ENCODE peak calls at places on chromosomes 11 and 22, in four cellular contexts. B, T, X and D are unnamed samples.

GRCh38 chr11:120792306-120792705 is 231.6 kb upstream of the TBCEL start:
- DNase-seq in T (no peak), B (no peak), X (no peak), D (no peak)

GRCh38 chr22:37739000-37739399 is 42.2 kb downstream of the TRIOBP start:
- DNase-seq in B (no peak), T (peak; percentile 79), X (no peak), D (peak; percentile 75)

GRCh38 chr11:75351541-75352416 is at the start of gene ARRB1:
- DNase-seq in B (peak; percentile 82), T (peak; percentile 71), X (no peak), D (peak; percentile 61)

GRCh38 chr11:75313457-75314272 is 37.8 kb downstream of the ARRB1 start:
- DNase-seq in X (no peak), T (peak; percentile 85), B (peak; percentile 55), D (peak; percentile 89)

GRCh38 chr11:40037005-40037404 is 1422.4 kb downstream of the LRRC4C start:
- DNase-seq in B (peak; percentile 39), X (no peak), T (no peak), D (no peak)

GRCh38 chr11:44577231-44577834 is 11.9 kb downstream of the CD82 start:
- DNase-seq in T (no peak), X (no peak), B (peak; percentile 36), D (peak; percentile 39)

GRCh38 chr22:39092111-39092867 is 4.8 kb upstream of the APOBEC3H start:
- DNase-seq in X (no peak), T (no peak), B (no peak), D (no peak)

GRCh38 chr11:120235024-120235628 is 4.8 kb upstream of the POU2F3 start:
- DNase-seq in T (peak; percentile 56), B (peak; percentile 84), X (no peak), D (no peak)

GRCh38 chr11:70539360-70540095 is 141.2 kb downstream of the CTTN start:
- DNase-seq in B (no peak), T (no peak), X (no peak), D (no peak)

GRCh38 chr22:45290410-45290936 is 5.7 kb downstream of the UPK3A start:
- DNase-seq in T (peak; percentile 88), B (peak; percentile 38), X (no peak), D (peak; percentile 71)

GRCh38 chr11:125692887-125693286 is 12.2 kb upstream of the ACRV1 start:
- DNase-seq in X (no peak), B (no peak), T (no peak), D (no peak)

DNA sequence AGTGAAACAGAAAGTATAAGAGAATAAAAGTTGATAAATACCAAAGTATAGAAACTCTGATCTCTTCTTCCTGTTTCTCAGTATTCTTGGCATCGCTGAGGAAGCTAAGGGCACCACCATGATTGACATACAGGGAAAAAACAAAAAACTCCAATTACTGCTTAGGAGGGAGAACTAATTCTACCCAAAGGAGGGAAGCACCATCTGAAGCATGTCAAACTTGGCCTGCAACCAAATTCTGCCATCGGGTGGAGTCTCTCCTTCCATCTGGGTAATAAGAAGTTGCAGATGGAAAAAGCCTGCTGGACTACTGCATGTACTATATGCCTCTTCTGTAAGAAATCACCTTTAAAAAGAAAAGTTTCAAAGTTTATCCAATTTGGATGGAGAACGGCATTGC is 30.5 kb upstream of the PPP2R1B start:
- DNase-seq in X (no peak), T (no peak), B (no peak), D (peak; percentile 2)
- H3K9me3 ChIP-seq in X (no peaks in the 10 kb centered on the region), T (no peaks in the 10 kb centered on the region), B (no peaks in the 10 kb centered on the region), D (no peaks in the 10 kb centered on the region)

GRCh38 chr11:1631066-1631568 is 1.5 kb downstream of the KRTAP5-5 start:
- DNase-seq in B (no peak), X (no peak), T (no peak), D (no peak)
- H3K27me3 ChIP-seq in B (peaks cover 37% of the 10 kb centered on the region), X (peaks cover 93% of the 10 kb centered on the region), T (peaks cover 70% of the 10 kb centered on the region), D (peaks cover 49% of the 10 kb centered on the region)

DNA sequence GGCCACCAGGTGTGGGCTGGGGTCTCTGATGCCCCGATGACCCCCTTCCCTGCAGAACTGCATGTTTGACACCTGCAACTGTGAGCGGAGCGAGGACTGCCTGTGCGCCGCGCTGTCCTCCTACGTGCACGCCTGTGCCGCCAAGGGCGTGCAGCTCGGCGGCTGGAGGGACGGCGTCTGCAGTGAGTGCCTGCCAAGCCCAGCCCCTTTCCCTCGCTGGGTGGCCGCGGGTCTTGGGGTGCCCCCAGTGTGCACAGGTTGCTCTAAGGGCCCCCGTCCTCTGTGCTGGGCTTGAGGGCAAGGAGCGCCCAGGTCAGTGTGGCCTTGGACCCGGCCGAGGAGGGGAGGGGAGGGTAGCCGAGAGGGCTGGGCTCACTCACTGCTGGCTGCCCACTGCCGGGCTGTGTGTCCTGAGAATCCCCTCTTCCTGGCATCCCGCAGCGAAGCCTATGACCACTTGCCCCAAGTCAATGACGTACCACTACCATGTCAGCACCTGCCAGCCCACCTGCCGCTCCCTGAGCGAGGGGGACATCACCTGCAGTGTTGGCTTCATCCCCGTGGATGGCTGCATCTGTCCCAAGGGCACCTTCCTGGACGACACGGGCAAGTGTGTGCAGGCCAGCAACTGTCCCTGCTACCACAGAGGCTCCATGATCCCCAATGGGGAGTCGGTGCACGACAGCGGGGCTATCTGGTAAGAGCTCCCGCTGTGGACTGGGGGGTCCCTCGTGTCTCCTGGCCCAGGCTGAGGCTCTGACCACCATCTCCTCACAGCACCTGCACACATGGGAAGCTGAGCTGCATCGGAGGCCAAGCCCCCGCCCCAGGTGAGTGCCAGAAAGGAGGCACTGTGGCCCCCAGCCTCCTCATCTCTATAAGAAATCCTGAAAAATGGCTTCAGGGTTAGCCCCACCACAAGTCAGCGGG is 17.0 kb downstream of the MUC5AC start:
- DNase-seq in B (no peak), T (no peak), X (no peak), D (no peak)
- H3K9me3 ChIP-seq in B (no peaks in the 10 kb centered on the region), T (no peaks in the 10 kb centered on the region), X (no peaks in the 10 kb centered on the region), D (no peaks in the 10 kb centered on the region)

DNA sequence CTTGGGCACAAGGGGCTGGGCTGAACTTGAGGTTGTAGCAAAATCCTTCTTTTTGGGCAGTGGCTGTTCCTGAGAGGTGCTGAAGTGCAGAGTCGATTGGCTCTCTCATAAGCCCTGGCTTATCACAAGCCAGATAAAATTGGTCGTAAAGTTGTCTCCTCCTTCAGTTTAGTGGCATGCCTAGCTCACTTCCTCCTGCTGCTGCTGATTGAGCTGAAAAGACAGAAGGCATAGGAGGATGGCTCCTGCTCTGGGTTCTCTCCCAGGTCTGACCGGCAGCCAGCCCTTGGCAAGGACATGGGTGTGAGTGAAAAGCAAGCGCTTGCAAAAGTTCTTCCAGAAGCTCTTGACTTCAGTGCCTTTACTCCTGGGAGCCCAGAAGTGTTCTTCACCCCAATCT is 83.9 kb downstream of the LDLRAD3 start:
- DNase-seq in T (no peak), B (no peak), X (no peak), D (no peak)
- H3K27me3 ChIP-seq in T (no peaks in the 10 kb centered on the region), B (no peaks in the 10 kb centered on the region), X (no peaks in the 10 kb centered on the region), D (no peaks in the 10 kb centered on the region)

DNA sequence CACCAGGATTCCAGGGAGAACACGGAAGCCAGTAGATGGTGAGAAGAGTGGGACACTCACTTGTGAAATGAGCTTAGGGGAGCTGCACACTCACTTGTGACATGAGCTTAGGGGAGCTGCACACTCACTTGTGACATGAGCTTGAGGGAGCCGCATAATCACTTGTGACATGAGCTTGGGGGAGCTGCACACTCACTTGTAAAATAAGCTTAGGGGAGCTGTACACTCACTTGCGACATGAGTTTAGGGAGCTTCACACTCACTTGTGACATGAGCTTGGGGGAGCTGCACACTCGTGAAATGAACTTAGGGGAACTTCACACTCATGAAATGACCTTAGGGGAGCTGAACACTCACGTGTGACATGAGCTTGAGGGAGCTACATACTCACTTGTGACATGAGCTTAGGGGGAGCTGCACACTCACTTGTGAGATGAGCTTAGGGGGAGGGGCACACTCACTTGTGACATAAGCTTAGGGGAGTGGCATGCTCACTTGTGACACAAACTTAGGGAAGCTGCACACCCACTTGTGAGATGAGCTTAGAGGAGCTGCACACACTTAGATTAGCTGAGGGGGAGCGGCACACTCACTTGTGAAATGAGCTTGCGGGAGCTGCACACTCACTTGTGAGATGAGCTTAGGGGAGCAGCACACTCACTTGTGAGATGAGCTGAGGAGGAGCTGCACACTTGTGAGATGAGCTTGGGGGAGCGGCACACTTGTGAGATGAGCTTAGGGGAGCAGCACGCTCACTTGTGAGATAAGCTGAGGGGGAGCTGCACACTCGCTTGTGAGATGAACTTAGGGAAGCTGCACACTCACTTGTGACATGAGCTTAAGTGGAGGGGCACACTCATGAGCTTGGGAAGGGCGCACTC is 59.0 kb downstream of the NCAPD3 start:
- DNase-seq in T (no peak), B (no peak), X (no peak), D (no peak)
- H3K9me3 ChIP-seq in T (no peaks in the 10 kb centered on the region), B (no peaks in the 10 kb centered on the region), X (no peaks in the 10 kb centered on the region), D (no peaks in the 10 kb centered on the region)

GRCh38 chr22:22168941-22169867 is 75.4 kb upstream of the VPREB1 start:
- DNase-seq in X (no peak), T (no peak), B (no peak), D (no peak)
- H3K27me3 ChIP-seq in X (peaks cover 45% of the 10 kb centered on the region), T (no peaks in the 10 kb centered on the region), B (no peaks in the 10 kb centered on the region), D (no peaks in the 10 kb centered on the region)

GRCh38 chr11:58769308-58769707 is 37.6 kb upstream of the GLYAT start:
- DNase-seq in X (no peak), T (no peak), B (no peak), D (no peak)
- H3K9me3 ChIP-seq in X (no peaks in the 10 kb centered on the region), T (no peaks in the 10 kb centered on the region), B (no peaks in the 10 kb centered on the region), D (no peaks in the 10 kb centered on the region)